ENCODE peak calls at places on chromosomes 5 and 9, in seven cellular contexts. O is H1, D is HepG2, J is SK-N-SH, G is endothelial cell of umbilical vein, H is Panc1, I is breast epithelium. C is an unnamed sample.

GRCh38 chr9:69044226-69045219 is 9.0 kb downstream of the FXN start:
- DNase-seq in O (no peak), D (no peak), J (peak; percentile 50), G (peak; percentile 34), H (no peak), I (no peak), C (no peak)

GRCh38 chr9:35835216-35835604 is 6.2 kb downstream of the TMEM8B start:
- DNase-seq in O (no peak), D (no peak), J (no peak), G (no peak), H (no peak), I (no peak), C (no peak)

GRCh38 chr9:87569008-87569908 is 71.6 kb downstream of the DAPK1 start:
- DNase-seq in O (no peak), D (peak; percentile 91), J (peak; percentile 82), G (peak; percentile 95), H (no peak), I (no peak), C (no peak)

GRCh38 chr9:104900324-104900723 is 27.6 kb downstream of the ABCA1 start:
- DNase-seq in O (no peak), D (no peak), J (no peak), G (no peak), H (no peak), I (no peak), C (no peak)

GRCh38 chr5:179902763-179903158 is 4.9 kb downstream of the TBC1D9B start:
- DNase-seq in O (no peak), D (no peak), J (no peak), G (no peak), H (no peak), I (no peak), C (no peak)

GRCh38 chr5:156641690-156642089 is 208.4 kb upstream of the PPP1R2B start:
- DNase-seq in O (no peak), D (no peak), J (no peak), G (no peak), H (no peak), I (no peak), C (no peak)

GRCh38 chr5:132260714-132261615 is 3.5 kb downstream of the PDLIM4 start:
- DNase-seq in O (no peak), D (no peak), J (no peak), G (peak; percentile 91), H (no peak), I (peak; percentile 86), C (peak; percentile 46)

GRCh38 chr5:74543162-74543995 is 97.1 kb downstream of the ENC1 start:
- DNase-seq in O (peak; percentile 53), D (no peak), J (peak; percentile 15), G (peak; percentile 77), H (peak; percentile 81), I (peak; percentile 44), C (no peak)

GRCh38 chr5:343461-344401 is 22.2 kb downstream of the AHRR start:
- DNase-seq in O (no peak), D (peak; percentile 9), J (peak; percentile 89), G (peak; percentile 45), H (no peak), I (peak; percentile 17), C (no peak)

GRCh38 chr5:150502106-150502505 is 5.8 kb upstream of the NDST1 start:
- DNase-seq in O (no peak), D (no peak), J (no peak), G (no peak), H (no peak), I (no peak), C (no peak)

GRCh38 chr5:173278172-173278571 is 43.2 kb upstream of the NKX2-5 start:
- DNase-seq in O (no peak), D (no peak), J (no peak), G (no peak), H (no peak), I (no peak), C (no peak)

GRCh38 chr5:179793470-179794139 is at the start of gene LTC4S:
- DNase-seq in O (no peak), D (no peak), J (no peak), G (peak; percentile 52), H (no peak), I (peak; percentile 85), C (peak; percentile 93)

GRCh38 chr9:35096035-35096849 is at the start of gene PIGO:
- DNase-seq in O (peak; percentile 74), D (peak; percentile 83), J (peak; percentile 92), G (peak; percentile 78), H (no peak), I (peak; percentile 84), C (peak; percentile 99)

GRCh38 chr9:122536138-122536537 is 9.0 kb upstream of the OR1N1 start:
- DNase-seq in O (no peak), D (no peak), J (no peak), G (no peak), H (no peak), I (no peak), C (no peak)

GRCh38 chr9:101832464-101832863 is 94.0 kb upstream of the GRIN3A start:
- DNase-seq in O (no peak), D (no peak), J (no peak), G (no peak), H (no peak), I (no peak), C (no peak)

GRCh38 chr9:127036437-127036836 is 86.0 kb downstream of the ANGPTL2 start:
- DNase-seq in O (no peak), D (no peak), J (no peak), G (no peak), H (no peak), I (no peak), C (no peak)

GRCh38 chr5:99317136-99317535 is 388.3 kb upstream of the CHD1 start:
- DNase-seq in O (no peak), D (no peak), J (no peak), G (peak; percentile 35), H (no peak), I (no peak), C (no peak)

GRCh38 chr9:91933556-91934352 is 16.3 kb downstream of the ROR2 start:
- DNase-seq in O (no peak), D (no peak), J (peak; percentile 68), G (no peak), H (no peak), I (no peak), C (no peak)

GRCh38 chr9:20031836-20032235 is 243.0 kb upstream of the SLC24A2 start:
- DNase-seq in O (no peak), D (no peak), J (no peak), G (no peak), H (no peak), I (no peak), C (no peak)

GRCh38 chr5:143084452-143084851 is 314.3 kb downstream of the ARHGAP26 start:
- DNase-seq in O (no peak), D (no peak), J (no peak), G (no peak), H (no peak), I (no peak), C (no peak)

GRCh38 chr9:15468113-15468512 is 42.7 kb downstream of the PSIP1 start:
- DNase-seq in O (no peak), D (no peak), J (no peak), G (no peak), H (no peak), I (no peak), C (no peak)

GRCh38 chr9:129936222-129936621 is 101.0 kb downstream of the USP20 start:
- DNase-seq in O (no peak), D (no peak), J (peak; percentile 24), G (no peak), H (no peak), I (no peak), C (no peak)

GRCh38 chr5:172902497-172903472 is 56.4 kb upstream of the RPL26L1 start:
- DNase-seq in O (no peak), D (peak; percentile 90), J (peak; percentile 72), G (peak; percentile 46), H (no peak), I (peak; percentile 45), C (no peak)

GRCh38 chr5:9283021-9283420 is 262.9 kb downstream of the SEMA5A start:
- DNase-seq in O (no peak), D (no peak), J (no peak), G (no peak), H (no peak), I (no peak), C (no peak)

DNA sequence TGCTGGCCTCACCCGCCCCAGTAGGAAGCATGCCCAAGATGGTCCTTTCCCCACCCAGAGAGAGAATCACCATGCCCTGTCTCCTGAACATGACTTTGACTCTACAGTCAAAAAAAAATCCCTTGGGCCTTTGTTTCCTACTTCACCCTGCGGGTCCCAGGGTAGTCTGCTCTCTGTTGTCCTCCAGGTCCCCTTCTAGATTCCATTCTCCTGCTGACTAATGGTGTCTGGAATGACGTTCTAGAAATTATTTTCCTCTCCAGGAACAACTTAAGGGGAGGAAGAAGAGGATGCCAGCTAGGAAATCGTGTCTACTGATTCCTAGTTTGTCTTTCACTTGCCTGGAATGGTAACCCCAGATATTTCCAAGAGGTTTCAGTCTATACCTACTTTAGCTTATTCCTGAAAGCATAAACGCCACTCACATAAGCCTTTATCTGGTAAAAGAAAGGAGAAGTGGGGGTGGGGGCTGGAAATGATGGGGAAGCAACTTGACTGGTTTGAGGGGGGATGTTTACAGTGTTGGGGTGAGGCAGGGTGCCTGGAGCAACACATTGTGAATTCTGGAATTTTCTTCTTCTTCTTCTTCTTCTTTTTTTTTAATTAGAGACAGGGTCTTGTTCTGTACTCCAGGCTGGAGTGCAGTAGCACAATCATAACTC is 93.9 kb downstream of the SNX18 start:
- DNase-seq in O (no peak), D (no peak), J (no peak), G (peak; percentile 33), H (no peak), I (no peak), C (no peak)
- H3K4me1 ChIP-seq in O (no peaks in the 10 kb centered on the region), D (no peaks in the 10 kb centered on the region), J (no peaks in the 10 kb centered on the region), G (peaks cover 17% of the 10 kb centered on the region), H (no peaks in the 10 kb centered on the region), I (no peaks in the 10 kb centered on the region), C (peaks cover 67% of the 10 kb centered on the region)

DNA sequence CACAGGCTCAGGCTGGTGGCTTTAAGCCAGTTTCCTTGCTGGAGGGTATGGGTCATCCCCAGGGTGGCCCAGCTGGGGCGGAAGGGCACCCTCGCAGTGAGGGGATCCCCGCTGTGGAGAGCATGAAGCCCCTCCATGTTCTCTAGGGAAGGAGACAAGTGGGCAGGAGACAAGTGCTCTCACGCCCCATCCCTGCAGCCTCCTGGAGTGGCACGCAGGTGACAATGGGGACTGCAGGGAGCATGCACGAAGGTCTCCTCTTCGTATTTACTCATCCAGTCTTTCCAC is 83.3 kb downstream of the GTF3C4 start:
- DNase-seq in O (no peak), D (no peak), J (no peak), G (no peak), H (no peak), I (no peak), C (no peak)
- TF ChIP-seq POLR2AphosphoS5 in O (no peak), D (no peak), J (no peak), G (no peak), H (no peak), I (no peak), C (no peak)

DNA sequence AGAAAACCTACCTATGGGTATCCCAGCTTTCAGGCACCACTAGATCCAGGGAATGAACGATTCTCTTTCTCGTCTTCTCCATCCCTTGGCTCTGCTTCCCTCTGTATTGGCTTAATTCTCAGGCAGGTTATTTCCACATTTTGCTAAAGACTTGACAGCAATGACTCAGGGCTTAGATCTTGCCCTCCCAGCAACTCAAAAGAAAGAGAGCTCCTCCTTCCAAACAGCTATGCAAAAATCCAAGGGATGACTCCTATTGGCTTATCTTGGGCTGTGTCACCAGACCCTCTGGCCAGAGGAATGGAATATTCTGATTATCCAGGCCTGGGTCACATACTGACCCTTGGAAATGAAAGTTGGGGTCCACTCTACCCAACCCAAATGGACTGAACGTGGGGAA is 270.2 kb downstream of the NTRK2 start:
- DNase-seq in O (no peak), D (no peak), J (no peak), G (no peak), H (no peak), I (no peak), C (no peak)
- H3K4me1 ChIP-seq in O (no peaks in the 10 kb centered on the region), D (no peaks in the 10 kb centered on the region), J (no peaks in the 10 kb centered on the region), G (no peaks in the 10 kb centered on the region), H (no peaks in the 10 kb centered on the region), I (no peaks in the 10 kb centered on the region), C (no peaks in the 10 kb centered on the region)

GRCh38 chr5:97229688-97230285 is 46.7 kb upstream of the RIOK2 start:
- DNase-seq in O (no peak), D (no peak), J (no peak), G (peak; percentile 19), H (no peak), I (no peak), C (no peak)
- TF ChIP-seq POLR2AphosphoS5 in O (no peak), D (no peak), J (no peak), G (no peak), H (no peak), I (no peak), C (no peak)

C was measured in spleen.